ENCODE peak calls at places on chromosomes 4 and X, in seven cellular contexts. C is activated naive CD4-positive, alpha-beta T cell treated with Interleukin-2 at 50 U/mL for 16 hours; J is renal cortical epithelial cell; L is activated CD4-positive, alpha-beta memory T cell treated with anti-CD3 and anti-CD28 coated beads, Interleukin-2, amount 10 ng/mL, durations not matched to agents 7 days and 5 days; X is heart right ventricle; F is hippocampal formation; M is mammary epithelial cell. I is an unnamed sample.

GRCh38 chr4:15385928-15386327 is 41.9 kb upstream of the C1QTNF7 start:
- DNase-seq in C (no peak), J (no peak), L (no peak), X (peak), F (no peak), M (no peak), I (no peak)

GRCh38 chr4:184110452-184110851 is 107.2 kb downstream of the ENPP6 start:
- DNase-seq in C (no peak), J (no peak), L (no peak), X (no peak), F (no peak), M (no peak), I (no peak)

GRCh38 chr4:7461171-7461570 is 26.4 kb upstream of the PSAPL1 start:
- DNase-seq in C (no peak), J (no peak), L (no peak), X (no peak), F (no peak), M (no peak), I (no peak)

GRCh38 chrX:151923648-151924047 is 11.0 kb downstream of the MAGEA4 start:
- DNase-seq in C (no peak), J (no peak), L (no peak), X (no peak), F (no peak), M (no peak), I (no peak)

GRCh38 chr4:37891221-37892159 is 606 bp downstream of the TBC1D1 start:
- DNase-seq in C (peak), J (peak), L (peak), X (no peak), F (peak), M (peak), I (peak)

GRCh38 chr4:4271912-4272311 is 18.0 kb downstream of the LYAR start:
- DNase-seq in C (no peak), J (no peak), L (no peak), X (no peak), F (no peak), M (no peak), I (no peak)

GRCh38 chrX:27918799-27919198 is 62.5 kb downstream of the DCAF8L1 start:
- DNase-seq in C (no peak), J (peak), L (no peak), X (no peak), F (no peak), M (peak), I (peak)

GRCh38 chr4:98786866-98787265 is 128.5 kb upstream of the TSPAN5 start:
- DNase-seq in C (no peak), J (peak), L (no peak), X (no peak), F (peak), M (no peak), I (no peak)

GRCh38 chrX:9627827-9628406 is 137.7 kb downstream of the GPR143 start:
- DNase-seq in C (no peak), J (no peak), L (no peak), X (no peak), F (no peak), M (no peak), I (no peak)

GRCh38 chr4:127759228-127759820 is 22.8 kb upstream of the HSPA4L start:
- DNase-seq in C (no peak), J (peak), L (no peak), X (no peak), F (no peak), M (no peak), I (no peak)

GRCh38 chr4:94813221-94813620 is 55.5 kb downstream of the BMPR1B start:
- DNase-seq in C (no peak), J (no peak), L (no peak), X (no peak), F (no peak), M (no peak), I (no peak)

GRCh38 chrX:17846045-17846444 is 15.1 kb downstream of the RAI2 start:
- DNase-seq in C (no peak), J (peak), L (no peak), X (no peak), F (no peak), M (peak), I (no peak)

GRCh38 chrX:21586001-21586400 is 72.1 kb downstream of the KLHL34 start:
- DNase-seq in C (no peak), J (no peak), L (no peak), X (no peak), F (no peak), M (no peak), I (no peak)

GRCh38 chrX:101347859-101348451 is 587 bp downstream of the TIMM8A start:
- DNase-seq in C (no peak), J (peak), L (no peak), X (no peak), F (peak), M (peak), I (no peak)

GRCh38 chrX:148498067-148498466 is 2.4 kb upstream of the AFF2 start:
- DNase-seq in C (no peak), J (no peak), L (no peak), X (no peak), F (no peak), M (no peak), I (no peak)

GRCh38 chr4:165439981-165440380 is 61.2 kb downstream of the CPE start:
- DNase-seq in C (no peak), J (no peak), L (no peak), X (no peak), F (no peak), M (no peak), I (no peak)

GRCh38 chr4:16122225-16122624 is 38.4 kb upstream of the PROM1 start:
- DNase-seq in C (no peak), J (no peak), L (no peak), X (no peak), F (no peak), M (no peak), I (no peak)

GRCh38 chr4:141860974-141861373 is 224.6 kb downstream of the IL15 start:
- DNase-seq in C (no peak), J (peak), L (no peak), X (no peak), F (no peak), M (peak), I (no peak)

GRCh38 chr4:89765966-89766365 is 71.0 kb downstream of the SNCA start:
- DNase-seq in C (no peak), J (peak), L (no peak), X (no peak), F (no peak), M (peak), I (no peak)

GRCh38 chrX:50691820-50692219 is 122.2 kb downstream of the SHROOM4 start:
- DNase-seq in C (no peak), J (peak), L (no peak), X (no peak), F (no peak), M (peak), I (no peak)

GRCh38 chr4:153541426-153542096 is 75.4 kb downstream of the TMEM131L start:
- DNase-seq in C (peak), J (peak), L (peak), X (no peak), F (no peak), M (peak), I (no peak)

GRCh38 chrX:68935362-68935761 is 106.5 kb downstream of the EFNB1 start:
- DNase-seq in C (no peak), J (peak), L (no peak), X (no peak), F (no peak), M (peak), I (peak)

GRCh38 chr4:79198886-79199591 is 126.8 kb downstream of the NAA11 start:
- DNase-seq in C (no peak), J (no peak), L (no peak), X (no peak), F (no peak), M (no peak), I (no peak)

GRCh38 chr4:174669278-174669677 is 147.0 kb upstream of the HPGD start:
- DNase-seq in C (no peak), J (peak), L (no peak), X (no peak), F (no peak), M (peak), I (no peak)

GRCh38 chr4:41022116-41022515 is 192.2 kb downstream of the APBB2 start:
- DNase-seq in C (no peak), J (no peak), L (no peak), X (no peak), F (no peak), M (no peak), I (no peak)

GRCh38 chr4:149264093-149264733 is 551.4 kb downstream of the IQCM start:
- DNase-seq in C (no peak), J (peak), L (peak), X (no peak), F (no peak), M (peak), I (peak)

GRCh38 chr4:69977582-69977981 is 12.1 kb upstream of the CSN2 start:
- DNase-seq in C (no peak), J (no peak), L (no peak), X (no peak), F (no peak), M (no peak), I (no peak)

GRCh38 chr4:122787940-122788339 is 38.7 kb upstream of the FGF2 start:
- DNase-seq in C (no peak), J (no peak), L (no peak), X (no peak), F (no peak), M (no peak), I (no peak)

GRCh38 chr4:187603093-187603395 is 392.5 kb upstream of the ZFP42 start:
- DNase-seq in C (no peak), J (peak), L (no peak), X (no peak), F (no peak), M (no peak), I (no peak)

I was measured in transverse colon.